ENCODE peak calls at places on chromosome 1, in four cellular contexts. G, Q, H and M are unnamed samples.

GRCh38 chr1:113178106-113178505 is 105.1 kb downstream of the LRIG2 start:
- DNase-seq in G (no peak), Q (no peak), H (no peak), M (no peak)

GRCh38 chr1:203271962-203272632 is 33.2 kb upstream of the BTG2 start:
- DNase-seq in G (no peak), Q (peak; percentile 64), H (no peak), M (no peak)

GRCh38 chr1:145871994-145872411 is 13.1 kb upstream of the PIAS3 start:
- DNase-seq in Q (no peak), H (peak; percentile 70), G (peak; percentile 46), M (no peak)

GRCh38 chr1:183248989-183249691 is 63.1 kb downstream of the LAMC2 start:
- DNase-seq in G (no peak), Q (no peak), H (no peak), M (no peak)

GRCh38 chr1:59556802-59557548 is 257.8 kb upstream of the HOOK1 start:
- DNase-seq in H (no peak), G (no peak), Q (no peak), M (no peak)

GRCh38 chr1:33182452-33182851 is 609 bp upstream of the TRIM62 start:
- DNase-seq in G (no peak), H (peak; percentile 68), Q (no peak), M (no peak)

GRCh38 chr1:40951943-40952743 is 27.4 kb upstream of the CTPS1 start:
- DNase-seq in G (peak; percentile 82), H (peak; percentile 79), Q (peak; percentile 85), M (peak; percentile 24)

GRCh38 chr1:81703352-81703735 is 97.4 kb upstream of the ADGRL2 start:
- DNase-seq in G (no peak), Q (no peak), H (no peak), M (no peak)

GRCh38 chr1:233584931-233585330 is 29.0 kb upstream of the KCNK1 start:
- DNase-seq in Q (no peak), G (no peak), H (no peak), M (no peak)

GRCh38 chr1:32020338-32020737 is 6.7 kb downstream of the KHDRBS1 start:
- DNase-seq in Q (no peak), G (no peak), H (no peak), M (no peak)

GRCh38 chr1:197908695-197909336 is 6.4 kb downstream of the C1orf53 start:
- DNase-seq in Q (no peak), G (no peak), H (no peak), M (no peak)

GRCh38 chr1:197911172-197911856 is 5.9 kb upstream of the LHX9 start:
- DNase-seq in G (no peak), H (peak; percentile 57), Q (no peak), M (no peak)

GRCh38 chr1:197910120-197911110 is 6.8 kb upstream of the LHX9 start:
- DNase-seq in H (no peak), Q (no peak), G (no peak), M (no peak)

GRCh38 chr1:197907846-197908616 is 5.6 kb downstream of the C1orf53 start:
- DNase-seq in H (no peak), G (no peak), Q (no peak), M (no peak)

DNA sequence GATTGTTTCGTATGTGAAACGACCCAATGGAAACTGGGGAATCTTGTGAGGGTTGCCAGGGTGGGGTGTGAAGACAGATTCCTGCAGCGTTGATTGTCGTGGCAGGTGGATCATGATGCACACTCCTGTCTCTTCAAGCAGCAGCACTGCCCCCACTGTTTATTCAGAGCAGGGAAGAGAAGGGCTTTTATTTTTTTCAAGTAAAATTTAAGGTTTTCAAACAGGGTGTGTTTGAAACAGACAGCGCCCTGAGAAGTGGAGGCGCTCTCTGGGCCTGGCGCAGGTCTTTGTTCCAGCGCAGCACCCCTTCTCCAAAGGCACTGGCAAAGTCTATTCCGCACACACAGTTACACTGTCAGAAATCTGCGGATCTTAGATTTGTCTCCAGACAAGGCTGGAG is 6.9 kb downstream of the C1orf53 start:
- DNase-seq in G (no peak), Q (no peak), H (no peak), M (no peak)
- H3K27me3 ChIP-seq in G (peaks cover 70% of the 10 kb centered on the region), Q (no peaks in the 10 kb centered on the region), H (no peaks in the 10 kb centered on the region), M (peaks cover 26% of the 10 kb centered on the region)

GRCh38 chr1:209390764-209391163 is 192.8 kb upstream of the CAMK1G start:
- DNase-seq in G (no peak), Q (no peak), H (no peak), M (no peak)

GRCh38 chr1:209387271-209387968 is 196.1 kb upstream of the CAMK1G start:
- DNase-seq in G (no peak), H (no peak), Q (no peak), M (no peak)

GRCh38 chr1:209388358-209388757 is 195.2 kb upstream of the CAMK1G start:
- DNase-seq in G (no peak), Q (no peak), H (no peak), M (no peak)

GRCh38 chr1:209387969-209388329 is 195.6 kb upstream of the CAMK1G start:
- DNase-seq in Q (no peak), G (no peak), H (no peak), M (no peak)

GRCh38 chr1:209389258-209389657 is 194.3 kb upstream of the CAMK1G start:
- DNase-seq in H (no peak), Q (no peak), G (no peak), M (no peak)
- H3K27ac ChIP-seq in H (no peak overlapping the region), Q (no peak overlapping the region), G (no peak overlapping the region), M (no peak overlapping the region)

GRCh38 chr1:9311489-9311888 is 18.8 kb downstream of the SPSB1 start:
- DNase-seq in H (no peak), G (no peak), Q (no peak), M (no peak)

GRCh38 chr1:9308236-9308635 is 15.5 kb downstream of the SPSB1 start:
- DNase-seq in Q (no peak), H (peak; percentile 37), G (no peak), M (no peak)

GRCh38 chr1:9311029-9311428 is 18.3 kb downstream of the SPSB1 start:
- DNase-seq in Q (no peak), G (peak; percentile 63), H (no peak), M (no peak)

GRCh38 chr1:9309080-9309479 is 16.4 kb downstream of the SPSB1 start:
- DNase-seq in H (no peak), G (no peak), Q (no peak), M (no peak)

DNA sequence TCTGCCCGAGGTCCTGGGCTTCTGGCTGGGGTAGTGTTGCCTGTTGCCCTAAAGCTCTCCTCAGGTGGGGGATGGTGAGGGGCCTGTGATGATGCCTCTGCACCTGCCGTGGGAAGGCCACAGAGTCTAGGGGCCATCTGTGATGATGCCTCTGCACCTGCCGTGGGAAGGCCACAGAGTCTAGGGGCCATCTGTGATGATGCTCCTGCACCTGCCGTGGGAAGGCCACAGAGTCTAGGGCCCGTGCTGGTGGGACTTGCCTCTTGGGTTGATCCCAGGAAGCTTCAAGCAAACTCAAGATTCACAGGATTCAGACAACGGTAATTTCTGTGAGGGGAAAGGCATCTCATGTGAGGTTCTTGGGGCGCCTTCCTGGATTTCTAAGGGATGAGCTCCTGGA is 17.3 kb downstream of the SPSB1 start:
- DNase-seq in H (no peak), Q (no peak), G (no peak), M (no peak)
- H3K27me3 ChIP-seq in H (no peaks in the 10 kb centered on the region), Q (no peaks in the 10 kb centered on the region), G (no peaks in the 10 kb centered on the region), M (no peaks in the 10 kb centered on the region)

DNA sequence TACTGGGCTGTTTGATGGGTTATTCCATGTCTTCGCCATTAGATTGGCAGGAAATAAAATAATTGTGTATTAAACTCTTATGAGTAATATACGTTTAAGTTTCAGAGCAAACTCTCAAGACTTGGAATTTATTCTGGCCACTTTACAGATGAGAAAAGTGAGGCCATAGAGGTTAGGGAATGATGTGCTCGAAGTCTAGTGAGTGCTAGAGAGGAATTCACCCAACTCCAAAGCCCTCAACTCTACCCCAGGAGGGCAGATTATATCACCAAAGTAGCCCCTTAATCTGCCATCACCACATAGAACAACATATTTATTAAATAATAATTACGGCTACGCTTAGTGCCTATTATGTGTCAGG is 440 bp upstream of the MUL1 start:
- DNase-seq in Q (no peak), H (no peak), G (no peak), M (no peak)
- H3K27ac ChIP-seq in Q (peak overlapping the region; percentile 63), H (peak overlapping the region; percentile 91), G (peak overlapping the region; percentile 80), M (peak overlapping the region; percentile 97)

GRCh38 chr1:51963592-51964308 is 26.8 kb downstream of the RAB3B start:
- DNase-seq in G (no peak), H (no peak), Q (no peak), M (no peak)

GRCh38 chr1:51962486-51963356 is 27.8 kb downstream of the RAB3B start:
- DNase-seq in Q (no peak), H (no peak), G (no peak), M (no peak)

GRCh38 chr1:51966559-51966958 is 23.9 kb downstream of the RAB3B start:
- DNase-seq in G (no peak), Q (no peak), H (no peak), M (no peak)

GRCh38 chr1:51961954-51962353 is 28.5 kb downstream of the RAB3B start:
- DNase-seq in Q (no peak), H (no peak), G (no peak), M (no peak)

DNA sequence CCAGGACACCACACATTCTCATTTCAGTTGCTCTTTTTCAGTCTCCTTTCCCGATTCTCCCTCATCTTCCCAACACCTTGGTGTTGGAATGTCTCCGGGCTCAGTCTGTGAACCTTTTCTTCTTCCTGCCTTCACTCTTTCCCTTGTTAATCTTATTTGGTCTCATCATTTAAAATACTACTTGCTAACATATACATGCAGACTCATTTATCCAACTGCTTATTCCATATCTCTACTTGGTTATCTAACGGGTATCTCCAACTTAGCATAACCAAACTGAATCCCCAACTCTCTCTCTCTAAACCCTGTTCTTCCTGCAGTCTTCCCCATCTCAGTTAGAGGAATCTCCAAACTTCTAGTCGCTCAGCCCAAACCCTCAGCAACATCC is 26.2 kb downstream of the RAB3B start:
- DNase-seq in H (no peak), G (no peak), Q (no peak), M (no peak)
- H3K27me3 ChIP-seq in H (no peaks in the 10 kb centered on the region), G (peaks cover 8% of the 10 kb centered on the region), Q (no peaks in the 10 kb centered on the region), M (no peaks in the 10 kb centered on the region)